ENCODE peak calls at places on chromosomes 2 and 18, in four cellular contexts. One of them, this sample, is unnamed.

GRCh38 chr2:11738589-11739436 is 7.6 kb upstream of the LPIN1 start:
- DNase-seq in stomach: peak
- DNase-seq in vagina: no peak
- DNase-seq in HCT116: peak
- DNase-seq in this sample: no peak

GRCh38 chr2:20170646-20171250 is 54.2 kb downstream of the SDC1 start:
- DNase-seq in HCT116: no peak
- DNase-seq in stomach: peak
- DNase-seq in vagina: no peak
- DNase-seq in this sample: no peak

GRCh38 chr2:16394072-16394985 is 271.3 kb downstream of the CYRIA start:
- DNase-seq in vagina: no peak
- DNase-seq in stomach: no peak
- DNase-seq in HCT116: no peak
- DNase-seq in this sample: no peak

GRCh38 chr2:42926438-42927333 is 134.3 kb upstream of the HAAO start:
- DNase-seq in vagina: no peak
- DNase-seq in stomach: peak
- DNase-seq in HCT116: no peak
- DNase-seq in this sample: no peak

GRCh38 chr2:32622570-32623310 is 5.1 kb upstream of the TTC27 start:
- DNase-seq in vagina: no peak
- DNase-seq in HCT116: no peak
- DNase-seq in stomach: no peak
- DNase-seq in this sample: no peak

GRCh38 chr2:209600257-209601180 is 171.1 kb upstream of the UNC80 start:
- DNase-seq in stomach: no peak
- DNase-seq in vagina: no peak
- DNase-seq in HCT116: no peak
- DNase-seq in this sample: no peak

GRCh38 chr2:195795879-195796278 is 138.9 kb downstream of the SLC39A10 start:
- DNase-seq in stomach: no peak
- DNase-seq in vagina: no peak
- DNase-seq in HCT116: no peak
- DNase-seq in this sample: no peak

GRCh38 chr2:109005686-109006204 is 16.7 kb upstream of the EDAR start:
- DNase-seq in HCT116: no peak
- DNase-seq in vagina: no peak
- DNase-seq in stomach: no peak
- DNase-seq in this sample: no peak

GRCh38 chr2:105680357-105680756 is 64.4 kb upstream of the NCK2 start:
- DNase-seq in HCT116: no peak
- DNase-seq in vagina: no peak
- DNase-seq in stomach: no peak
- DNase-seq in this sample: no peak

GRCh38 chr2:240985881-240986786 is 12.3 kb upstream of the SNED1 start:
- DNase-seq in stomach: no peak
- DNase-seq in vagina: no peak
- DNase-seq in HCT116: no peak
- DNase-seq in this sample: no peak

GRCh38 chr2:39401319-39401718 is 35.8 kb downstream of the MAP4K3 start:
- DNase-seq in vagina: no peak
- DNase-seq in HCT116: no peak
- DNase-seq in stomach: no peak
- DNase-seq in this sample: no peak

GRCh38 chr2:7900593-7900992 is 781.3 kb upstream of the ID2 start:
- DNase-seq in stomach: no peak
- DNase-seq in vagina: no peak
- DNase-seq in HCT116: no peak
- DNase-seq in this sample: no peak

DNA sequence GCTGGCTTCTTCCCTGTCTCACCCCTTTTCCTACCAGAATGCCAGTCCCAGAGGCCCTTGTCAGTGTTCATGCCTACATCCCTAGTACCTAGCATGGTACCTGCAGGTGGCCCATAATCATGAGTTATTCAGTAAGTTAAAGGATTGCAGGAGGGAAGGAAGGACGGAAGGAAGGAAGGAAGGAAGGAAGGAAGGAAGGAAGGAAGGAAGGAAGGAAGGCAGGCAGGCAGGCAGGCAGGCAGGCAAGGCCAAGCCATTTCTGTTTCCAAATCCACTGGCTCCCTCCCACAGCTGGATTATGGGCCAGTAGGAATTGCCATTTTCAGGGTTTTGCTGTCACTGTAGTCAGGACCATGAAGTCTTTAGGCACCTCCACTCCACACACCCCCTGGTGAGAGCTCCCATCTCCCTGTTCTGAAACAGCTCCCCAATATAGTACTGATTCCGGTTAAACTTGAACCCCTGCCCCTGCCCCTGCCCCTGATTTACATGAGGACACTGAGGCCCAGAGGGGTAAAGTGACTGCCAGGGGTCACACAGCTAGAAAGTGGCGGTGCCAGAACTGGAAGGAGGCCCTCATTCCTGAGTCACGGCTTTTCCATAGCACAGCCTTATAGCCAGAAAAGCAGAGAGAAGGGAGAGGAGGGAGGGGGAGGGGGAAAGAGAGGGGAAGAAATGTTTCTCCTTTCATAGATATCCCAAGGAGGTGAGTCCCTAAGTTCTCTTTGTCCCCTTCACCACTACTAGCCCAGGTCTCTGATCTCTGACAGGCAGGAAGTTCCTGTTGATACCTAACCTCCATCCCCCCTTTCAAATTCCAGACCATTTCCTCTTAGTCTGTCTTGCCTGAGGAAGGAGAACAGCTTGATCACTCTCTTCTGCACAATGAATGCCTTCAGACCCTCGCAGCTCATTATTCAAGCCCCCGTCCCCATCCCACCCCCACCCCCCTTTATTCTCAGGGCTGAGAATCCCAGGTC is 12.2 kb upstream of the TNS1 start:
- DNase-seq in HCT116: no peak
- DNase-seq in stomach: no peak
- DNase-seq in vagina: no peak
- DNase-seq in this sample: no peak
- TF ChIP-seq POLR2AphosphoS5 in HCT116: no peak
- TF ChIP-seq POLR2AphosphoS5 in stomach: no peak
- TF ChIP-seq POLR2AphosphoS5 in vagina: no peak
- TF ChIP-seq POLR2AphosphoS5 in this sample: no peak

DNA sequence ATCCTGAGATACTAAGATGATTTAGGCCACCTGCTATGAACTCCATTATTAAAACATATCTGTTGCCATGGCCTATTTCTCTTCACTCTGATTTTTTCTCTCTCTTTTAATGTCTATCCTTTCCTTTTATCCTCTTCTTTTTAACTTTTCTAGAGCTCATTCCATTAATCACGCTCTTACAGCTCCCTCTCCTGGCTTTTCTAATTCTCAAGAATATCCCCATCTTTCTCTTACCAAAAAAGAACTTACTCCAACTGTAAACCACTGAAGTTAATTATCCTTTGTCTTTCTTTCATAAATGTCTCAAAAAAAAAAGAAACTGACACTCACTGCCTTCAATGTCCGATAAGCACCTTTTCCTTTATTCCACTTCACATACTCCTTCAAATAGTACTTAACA is 7.9 kb downstream of the PPP3R1 start:
- DNase-seq in stomach: no peak
- DNase-seq in HCT116: no peak
- DNase-seq in vagina: no peak
- DNase-seq in this sample: no peak
- TF ChIP-seq POLR2AphosphoS5 in stomach: no peak
- TF ChIP-seq POLR2AphosphoS5 in HCT116: no peak
- TF ChIP-seq POLR2AphosphoS5 in vagina: no peak
- TF ChIP-seq POLR2AphosphoS5 in this sample: no peak

GRCh38 chr18:46429649-46430224 is 227.3 kb downstream of the LOXHD1 start:
- DNase-seq in HCT116: no peak
- DNase-seq in stomach: no peak
- DNase-seq in vagina: no peak
- DNase-seq in this sample: no peak

GRCh38 chr18:46435031-46435430 is 222.0 kb downstream of the LOXHD1 start:
- DNase-seq in vagina: no peak
- DNase-seq in HCT116: no peak
- DNase-seq in stomach: no peak
- DNase-seq in this sample: no peak

GRCh38 chr18:46434629-46435028 is 222.4 kb downstream of the LOXHD1 start:
- DNase-seq in vagina: no peak
- DNase-seq in HCT116: no peak
- DNase-seq in stomach: no peak
- DNase-seq in this sample: no peak

GRCh38 chr18:46431522-46432171 is 225.4 kb downstream of the LOXHD1 start:
- DNase-seq in stomach: no peak
- DNase-seq in vagina: no peak
- DNase-seq in HCT116: no peak
- DNase-seq in this sample: no peak

DNA sequence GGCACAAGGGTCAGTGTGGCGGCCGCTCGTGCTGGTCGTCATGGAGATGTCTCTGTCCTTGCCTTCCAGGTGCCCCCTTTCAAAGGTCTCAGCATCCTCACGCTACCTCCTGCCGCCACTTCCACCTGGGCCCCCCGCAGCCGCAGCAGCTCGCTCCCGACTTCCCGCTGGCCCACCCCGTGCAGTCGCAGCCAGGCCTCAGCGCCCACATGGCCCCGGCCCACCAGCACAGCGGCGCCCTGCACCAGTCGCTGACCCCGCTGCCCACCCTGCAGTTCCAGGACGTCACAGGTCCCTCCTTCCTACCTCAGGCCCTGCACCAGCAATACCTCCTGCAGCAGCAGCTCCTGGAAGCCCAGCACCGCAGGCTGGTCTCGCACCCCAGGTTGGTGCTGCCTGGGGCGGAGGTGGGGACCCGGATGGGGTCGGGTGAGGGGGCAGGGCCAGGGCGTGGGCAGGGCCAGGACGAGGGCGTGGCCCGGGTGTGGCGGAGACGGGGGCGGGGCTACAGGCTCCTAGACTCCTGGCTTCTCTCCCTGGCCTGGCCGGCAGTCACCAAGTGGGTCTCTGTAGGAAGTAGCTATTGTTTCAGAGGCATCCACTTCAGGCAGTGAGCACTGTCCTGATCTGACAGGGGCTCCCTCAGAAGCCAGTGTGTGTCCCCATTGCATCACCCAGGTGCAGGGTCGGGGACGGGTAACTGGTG is 223.7 kb downstream of the LOXHD1 start:
- DNase-seq in HCT116: no peak
- DNase-seq in stomach: no peak
- DNase-seq in vagina: no peak
- DNase-seq in this sample: no peak
- TF ChIP-seq POLR2AphosphoS5 in HCT116: no peak
- TF ChIP-seq POLR2AphosphoS5 in stomach: no peak
- TF ChIP-seq POLR2AphosphoS5 in vagina: no peak
- TF ChIP-seq POLR2AphosphoS5 in this sample: no peak

DNA sequence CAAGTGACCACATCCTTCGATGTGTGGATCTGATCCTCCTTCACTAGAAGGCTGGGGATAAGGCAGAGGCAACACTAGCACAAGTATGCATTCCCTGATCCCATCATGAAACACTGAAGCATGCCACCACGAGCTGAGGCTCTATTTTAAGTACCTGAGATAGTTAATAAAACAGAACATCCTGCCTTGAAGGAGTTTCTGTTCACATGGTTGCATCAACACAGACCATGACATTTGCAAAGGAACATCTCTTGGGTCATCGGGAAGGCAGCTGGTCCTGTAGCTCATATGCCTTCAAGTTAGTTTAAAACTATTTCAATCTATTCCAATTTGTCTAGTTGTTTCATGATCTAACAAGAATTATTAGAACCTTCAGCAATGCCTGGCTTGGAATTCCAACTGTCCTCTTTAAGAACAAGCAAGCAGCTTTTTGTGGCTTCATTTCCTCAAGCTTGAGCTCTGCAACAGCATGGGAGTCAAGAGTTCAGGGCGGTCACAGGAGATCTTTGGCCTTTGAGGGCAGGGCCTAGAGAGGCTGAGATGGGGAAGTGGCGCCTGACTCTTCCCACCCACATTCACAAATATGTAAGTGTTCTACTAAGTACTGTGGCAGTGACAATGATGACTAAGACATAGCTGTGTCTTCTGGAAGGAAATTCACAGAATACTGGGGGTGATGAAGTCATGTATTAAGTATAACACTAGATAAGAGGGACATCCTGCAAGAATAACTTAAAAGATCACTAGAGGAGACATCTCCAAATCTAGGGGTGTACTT is 15.2 kb downstream of the RND3 start:
- DNase-seq in vagina: no peak
- DNase-seq in stomach: peak
- DNase-seq in HCT116: no peak
- DNase-seq in this sample: no peak
- TF ChIP-seq POLR2AphosphoS5 in vagina: no peak
- TF ChIP-seq POLR2AphosphoS5 in stomach: no peak
- TF ChIP-seq POLR2AphosphoS5 in HCT116: no peak
- TF ChIP-seq POLR2AphosphoS5 in this sample: no peak

GRCh38 chr2:99818842-99819241 is 323.5 kb downstream of the AFF3 start:
- DNase-seq in stomach: no peak
- DNase-seq in vagina: no peak
- DNase-seq in HCT116: peak
- DNase-seq in this sample: no peak

GRCh38 chr2:99822487-99823218 is 319.7 kb downstream of the AFF3 start:
- DNase-seq in stomach: no peak
- DNase-seq in HCT116: no peak
- DNase-seq in vagina: no peak
- DNase-seq in this sample: no peak

GRCh38 chr2:99819766-99820165 is 322.6 kb downstream of the AFF3 start:
- DNase-seq in HCT116: no peak
- DNase-seq in vagina: no peak
- DNase-seq in stomach: no peak
- DNase-seq in this sample: no peak

GRCh38 chr2:99821039-99821438 is 321.4 kb downstream of the AFF3 start:
- DNase-seq in HCT116: peak
- DNase-seq in vagina: no peak
- DNase-seq in stomach: no peak
- DNase-seq in this sample: no peak

GRCh38 chr2:99821572-99822369 is 320.6 kb downstream of the AFF3 start:
- DNase-seq in stomach: no peak
- DNase-seq in HCT116: no peak
- DNase-seq in vagina: no peak
- DNase-seq in this sample: no peak
- TF ChIP-seq POLR2AphosphoS5 in stomach: no peak
- TF ChIP-seq POLR2AphosphoS5 in HCT116: no peak
- TF ChIP-seq POLR2AphosphoS5 in vagina: no peak
- TF ChIP-seq POLR2AphosphoS5 in this sample: no peak

GRCh38 chr2:205714058-205714776 is 31.9 kb downstream of the NRP2 start:
- DNase-seq in vagina: no peak
- DNase-seq in stomach: no peak
- DNase-seq in HCT116: no peak
- DNase-seq in this sample: peak
- TF ChIP-seq POLR2AphosphoS5 in vagina: no peak
- TF ChIP-seq POLR2AphosphoS5 in stomach: no peak
- TF ChIP-seq POLR2AphosphoS5 in HCT116: no peak
- TF ChIP-seq POLR2AphosphoS5 in this sample: no peak

This sample was measured in GM12892.